ENCODE peak calls at places on chromosomes 4 and X, in five cellular contexts. T is transverse colon, E is GM23338, W is HL-60, N is sigmoid colon. A is an unnamed sample.

GRCh38 chrX:39592776-39593175 is 505.0 kb downstream of the BCOR start:
- DNase-seq in N (no peak), E (no peak), T (no peak), W (no peak), A (no peak)

GRCh38 chrX:46262299-46262698 is 282.9 kb downstream of the ZNF674 start:
- DNase-seq in T (no peak), W (no peak), N (no peak), E (no peak), A (no peak)

GRCh38 chr4:88823058-88823919 is 125.7 kb upstream of the NAP1L5 start:
- DNase-seq in E (peak; percentile 88), N (peak; percentile 97), T (peak; percentile 90), W (peak; percentile 46), A (peak; percentile 85)

GRCh38 chrX:108359811-108360602 is 78.2 kb downstream of the COL4A6 start:
- DNase-seq in T (no peak), N (no peak), W (no peak), E (no peak), A (no peak)

GRCh38 chrX:100207331-100208024 is 202.6 kb downstream of the PCDH19 start:
- DNase-seq in T (no peak), W (no peak), E (no peak), N (no peak), A (no peak)

GRCh38 chr4:76897522-76898384 is at the start of gene SOWAHB:
- DNase-seq in E (peak; percentile 85), N (no peak), T (peak; percentile 93), W (no peak), A (peak; percentile 67)

GRCh38 chr4:61397174-61397573 is 197.0 kb downstream of the ADGRL3 start:
- DNase-seq in W (peak; percentile 26), N (no peak), T (no peak), E (no peak), A (no peak)

GRCh38 chr4:80069108-80069836 is 3.8 kb downstream of the ANTXR2 start:
- DNase-seq in W (no peak), N (no peak), E (no peak), T (no peak), A (no peak)

GRCh38 chr4:181150173-181150572 is 1093.0 kb upstream of the TENM3 start:
- DNase-seq in T (no peak), E (no peak), W (no peak), N (no peak), A (no peak)

GRCh38 chr4:153676984-153677383 is 7.1 kb upstream of the TLR2 start:
- DNase-seq in E (no peak), W (no peak), T (no peak), N (no peak), A (no peak)

GRCh38 chr4:5718411-5718810 is 7.4 kb downstream of the EVC start:
- DNase-seq in T (no peak), E (no peak), N (no peak), W (no peak), A (no peak)

GRCh38 chr4:172143605-172144314 is 330.6 kb downstream of the GALNTL6 start:
- DNase-seq in T (no peak), N (no peak), W (no peak), E (no peak), A (no peak)

GRCh38 chrX:43973249-43973672 is at the start of gene NDP:
- DNase-seq in T (no peak), E (peak; percentile 37), W (no peak), N (no peak), A (no peak)

GRCh38 chrX:18964026-18964425 is 19.9 kb downstream of the PHKA2 start:
- DNase-seq in T (peak; percentile 10), W (no peak), E (no peak), N (no peak), A (no peak)

GRCh38 chrX:13091111-13091765 is 46.8 kb upstream of the FAM9C start:
- DNase-seq in N (no peak), W (peak; percentile 86), T (no peak), E (no peak), A (no peak)

GRCh38 chr4:77877167-77877566 is 14.5 kb downstream of the MRPL1 start:
- DNase-seq in E (peak; percentile 27), W (no peak), T (no peak), N (no peak), A (no peak)

GRCh38 chr4:74474345-74475099 is 29.6 kb downstream of the AREG start:
- DNase-seq in T (no peak), N (no peak), W (no peak), E (no peak), A (no peak)

GRCh38 chr4:32135642-32136041 is 1415.5 kb downstream of the PCDH7 start:
- DNase-seq in N (no peak), E (no peak), W (no peak), T (no peak), A (no peak)

GRCh38 chr4:159191989-159192388 is 89.1 kb downstream of the RAPGEF2 start:
- DNase-seq in N (no peak), T (no peak), W (no peak), E (peak; percentile 92), A (no peak)

GRCh38 chr4:98739718-98740117 is 81.3 kb upstream of the TSPAN5 start:
- DNase-seq in E (no peak), T (no peak), W (no peak), N (no peak), A (no peak)
- TF ChIP-seq POLR2AphosphoS5 in E (no peak), T (no peak), W (no peak), N (no peak), A (no peak)

DNA sequence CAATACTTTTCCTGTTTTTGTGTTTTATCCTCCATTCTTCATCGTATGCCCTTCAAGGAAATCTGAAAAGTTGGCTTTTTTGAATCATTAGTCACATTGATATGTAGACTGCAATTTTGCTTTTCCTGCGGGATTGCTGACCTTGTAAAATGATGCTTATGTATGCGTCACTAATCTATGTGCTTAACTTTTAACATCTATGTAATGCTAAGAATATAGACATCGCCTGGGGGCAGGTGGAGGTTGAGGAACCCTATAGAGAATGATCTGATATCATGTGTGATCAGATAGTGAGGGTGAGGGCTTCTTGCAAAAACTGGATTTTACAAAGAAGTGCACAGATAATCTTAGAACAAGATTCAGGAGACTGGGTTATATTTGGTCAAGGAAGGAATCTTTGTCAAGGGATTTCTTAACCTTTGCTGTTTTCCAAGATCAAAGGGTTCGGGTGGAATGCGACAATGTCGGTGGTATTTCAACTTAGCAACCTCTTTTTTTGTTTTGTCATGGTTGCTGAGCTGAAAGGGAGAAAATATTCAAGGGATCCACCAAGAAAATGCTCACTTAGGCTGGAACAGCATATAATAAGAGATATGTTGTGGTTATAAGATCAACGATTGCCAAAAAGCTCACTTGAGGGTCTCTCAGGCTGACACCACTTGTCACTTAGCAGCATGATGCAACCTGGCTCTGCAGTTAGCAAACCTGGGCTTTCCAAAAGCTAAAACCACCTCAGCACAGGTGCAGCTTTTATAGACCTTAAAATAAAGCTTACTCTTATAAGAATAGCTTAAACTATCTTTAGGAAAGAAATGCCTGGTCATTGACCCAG is 70.6 kb upstream of the PUDP start:
- DNase-seq in W (no peak), N (no peak), E (peak; percentile 24), T (no peak), A (no peak)
- H3K4me3 ChIP-seq in W (no peak overlapping the region), N (no peak overlapping the region), E (no peak overlapping the region), T (no peak overlapping the region), A (no peak overlapping the region)

GRCh38 chr4:70405765-70406164 is 8.0 kb downstream of the OPRPN start:
- DNase-seq in T (no peak), E (no peak), N (no peak), W (no peak), A (no peak)
- TF ChIP-seq CTCF in T (no peak), E (no peak), N (no peak), W (no peak), A (no peak)

GRCh38 chrX:41332005-41332404 is 2.0 kb upstream of the DDX3X start:
- DNase-seq in T (no peak), N (no peak), E (no peak), W (no peak), A (no peak)

GRCh38 chrX:41333744-41333993 is 293 bp upstream of the DDX3X start:
- DNase-seq in E (peak; percentile 72), N (peak; percentile 94), W (peak; percentile 85), T (no peak), A (no peak)

GRCh38 chrX:41333994-41334865 is at the start of gene DDX3X:
- DNase-seq in E (peak; percentile 56), T (peak; percentile 93), W (peak; percentile 84), N (peak; percentile 97), A (peak; percentile 91)

GRCh38 chrX:41332408-41332987 is 1.5 kb upstream of the DDX3X start:
- DNase-seq in W (peak; percentile 53), N (peak; percentile 83), T (peak; percentile 55), E (peak; percentile 24), A (peak; percentile 63)

GRCh38 chrX:41332988-41333743 is 796 bp upstream of the DDX3X start:
- DNase-seq in E (peak; percentile 86), N (peak; percentile 95), T (peak; percentile 90), W (peak; percentile 92), A (peak; percentile 79)
- TF ChIP-seq POLR2AphosphoS5 in E (no peak), N (peak; percentile 75), T (peak; percentile 73), W (no peak), A (no peak)

DNA sequence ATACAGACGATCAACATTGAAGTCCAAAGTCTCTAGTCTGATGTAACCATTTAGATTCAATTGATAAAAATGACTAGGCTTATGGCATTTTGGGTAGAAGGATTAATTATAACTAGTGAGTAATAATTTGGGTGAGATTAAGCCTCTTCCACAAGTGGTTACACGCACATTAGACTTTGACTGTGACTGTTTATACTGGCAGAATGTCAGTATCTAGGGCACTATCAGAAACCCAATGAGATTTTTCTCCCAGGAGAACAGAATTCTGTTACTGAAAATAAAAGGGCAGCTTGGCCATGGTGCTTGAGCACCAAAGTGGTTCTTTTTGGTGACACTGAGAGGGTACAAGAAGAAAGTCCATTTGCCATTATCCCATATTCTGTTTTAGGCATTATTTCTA is 3.3 kb downstream of the PLS3 start:
- DNase-seq in W (no peak), T (no peak), E (no peak), N (no peak), A (no peak)
- H3K4me3 ChIP-seq in W (no peak overlapping the region), T (no peak overlapping the region), E (no peak overlapping the region), N (no peak overlapping the region), A (no peak overlapping the region)

DNA sequence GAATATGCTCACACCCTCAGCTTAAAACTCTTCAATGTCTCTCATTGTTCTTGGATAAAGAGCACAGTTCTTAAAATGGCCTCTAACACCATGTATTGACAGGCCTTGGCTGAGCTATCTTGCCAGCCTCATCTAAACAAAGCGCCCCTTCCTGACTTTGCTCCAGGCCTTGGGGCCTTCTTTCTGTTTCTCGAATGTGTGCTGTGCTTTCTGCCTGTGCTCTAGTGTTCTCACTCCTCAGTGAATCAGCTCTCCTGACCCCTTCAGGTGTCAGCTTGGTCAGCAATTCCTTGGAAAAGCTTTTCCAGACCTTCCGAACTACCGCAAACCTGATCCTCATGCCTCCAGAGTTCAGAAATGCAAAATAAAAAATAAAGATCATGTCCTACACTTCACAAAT is 346.3 kb upstream of the FSTL5 start:
- DNase-seq in E (peak; percentile 35), T (no peak), N (no peak), W (no peak), A (no peak)
- TF ChIP-seq CTCF in E (peak; percentile 11), T (no peak), N (no peak), W (no peak), A (no peak)

DNA sequence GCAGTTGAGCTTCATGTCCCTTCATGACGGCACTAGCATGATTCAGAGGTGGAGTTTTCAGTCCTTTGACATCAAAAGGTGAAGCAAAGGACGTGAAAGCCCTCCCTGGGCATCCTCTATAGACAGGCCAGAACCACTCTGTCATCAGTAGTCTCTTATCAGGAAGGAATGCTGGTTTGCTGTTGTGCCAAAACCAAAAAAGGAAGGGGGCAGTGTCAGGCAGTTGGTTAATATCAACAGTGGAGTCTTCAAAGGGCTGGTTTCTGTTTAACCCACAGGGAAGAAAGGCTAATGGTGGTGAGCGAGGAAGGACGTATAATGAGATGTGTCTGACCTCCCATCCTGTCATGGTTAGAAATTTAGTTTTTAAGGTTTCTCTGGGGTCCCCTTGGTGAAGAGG is 23.5 kb upstream of the IL2 start:
- DNase-seq in E (no peak), T (no peak), W (no peak), N (no peak), A (no peak)
- TF ChIP-seq POLR2AphosphoS5 in E (no peak), T (no peak), W (no peak), N (no peak), A (no peak)

A was measured in breast epithelium.